ENCODE peak calls at places on chromosomes 2 and 18, in five cellular contexts. I, V, J, H and B are unnamed samples.

GRCh38 chr2:106314427-106314826 is 120.3 kb upstream of the UXS1 start:
- DNase-seq in I (no peak), V (no peak), H (no peak), J (no peak), B (no peak)

GRCh38 chr2:150134223-150134858 is 353.1 kb downstream of the RND3 start:
- DNase-seq in I (no peak), H (no peak), J (no peak), V (no peak), B (peak)

GRCh38 chr2:227761734-227762476 is 16.2 kb downstream of the SCYGR8 start:
- DNase-seq in H (no peak), V (no peak), J (no peak), I (no peak), B (peak)

GRCh38 chr18:48590678-48591077 is 51.8 kb downstream of the CTIF start:
- DNase-seq in H (no peak), J (no peak), I (no peak), V (no peak), B (peak)

GRCh38 chr2:70938580-70938938 is 2.9 kb downstream of the ATP6V1B1 start:
- DNase-seq in V (no peak), I (no peak), H (no peak), J (peak), B (no peak)

GRCh38 chr2:8303322-8303832 is 378.5 kb upstream of the ID2 start:
- DNase-seq in H (peak), V (peak), I (no peak), J (peak), B (no peak)

GRCh38 chr18:64987096-64987495 is 763.7 kb upstream of the CDH7 start:
- DNase-seq in V (no peak), I (no peak), J (no peak), H (no peak), B (no peak)

GRCh38 chr18:3596324-3597158 is 146.6 kb downstream of the TGIF1 start:
- DNase-seq in I (peak), H (peak), J (peak), V (peak), B (no peak)

GRCh38 chr2:75614062-75614710 is 32.4 kb upstream of the MRPL19 start:
- DNase-seq in I (no peak), H (no peak), V (no peak), J (no peak), B (no peak)

GRCh38 chr18:2444201-2444875 is 127.0 kb downstream of the METTL4 start:
- DNase-seq in J (no peak), I (no peak), H (no peak), V (no peak), B (no peak)

GRCh38 chr2:145411493-145411892 is 891.6 kb upstream of the ZEB2 start:
- DNase-seq in J (no peak), H (no peak), V (no peak), I (no peak), B (no peak)

GRCh38 chr2:676647-677055 is 555 bp downstream of the TMEM18 start:
- DNase-seq in J (peak), V (peak), H (peak), I (peak), B (peak)

GRCh38 chr2:14735696-14736095 is 103.2 kb downstream of the LRATD1 start:
- DNase-seq in V (no peak), H (no peak), I (no peak), J (no peak), B (no peak)

GRCh38 chr2:237727363-237727762 is 71.2 kb upstream of the RBM44 start:
- DNase-seq in I (no peak), H (no peak), V (no peak), J (no peak), B (no peak)

GRCh38 chr2:209395232-209395631 is 28.6 kb upstream of the MAP2 start:
- DNase-seq in H (no peak), J (no peak), V (no peak), I (no peak), B (no peak)

GRCh38 chr18:12049983-12050811 is 43.4 kb upstream of the ANKRD62 start:
- DNase-seq in J (no peak), H (no peak), I (peak), V (no peak), B (no peak)

GRCh38 chr2:129877795-129878775 is 101.4 kb upstream of the RAB6C start:
- DNase-seq in J (peak), V (peak), H (no peak), I (peak), B (peak)

GRCh38 chr2:231674587-231675334 is 33.6 kb upstream of the PTMA start:
- DNase-seq in H (peak), V (peak), I (peak), J (peak), B (peak)

GRCh38 chr2:113233593-113234550 is 44.8 kb downstream of the PAX8 start:
- DNase-seq in I (no peak), V (no peak), J (no peak), H (no peak), B (peak)

GRCh38 chr18:63867368-63867767 is 20.1 kb upstream of the SERPINB2 start:
- DNase-seq in I (no peak), H (no peak), J (no peak), V (no peak), B (no peak)

GRCh38 chr2:120564213-120565094 is 171.2 kb upstream of the GLI2 start:
- DNase-seq in J (no peak), V (no peak), I (no peak), H (no peak), B (no peak)

GRCh38 chr2:102045697-102046096 is 53.9 kb downstream of the IL1R2 start:
- DNase-seq in I (no peak), V (no peak), J (no peak), H (no peak), B (no peak)

GRCh38 chr2:241746084-241746483 is 11.7 kb downstream of the D2HGDH start:
- DNase-seq in V (no peak), J (no peak), I (no peak), H (no peak), B (no peak)
- TF ChIP-seq CTCF in V (no peak), J (no peak), I (no peak), H (no peak), B (no peak)

DNA sequence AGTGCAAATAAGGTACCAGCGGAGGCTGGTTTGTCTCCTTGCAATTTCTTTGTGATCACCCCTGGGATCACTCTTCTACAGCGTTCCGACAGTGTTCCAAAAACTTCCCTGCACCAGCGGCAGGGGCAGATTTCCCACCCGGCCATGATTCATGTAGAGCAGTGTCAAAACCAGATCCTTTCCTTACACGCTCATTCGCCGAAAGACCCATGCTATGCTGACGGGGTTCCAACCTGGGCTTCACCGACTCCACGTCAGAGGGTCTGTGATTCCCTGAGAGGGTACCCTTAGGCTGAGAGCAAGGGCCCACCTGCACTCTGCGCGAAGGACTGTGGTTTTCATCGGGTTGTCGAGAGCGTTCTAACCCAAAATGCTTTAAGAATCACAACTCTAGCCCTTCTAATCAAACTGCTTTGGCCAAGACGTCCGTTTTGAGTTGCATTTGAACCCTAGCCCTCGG is 379 bp upstream of the TTC27 start:
- DNase-seq in H (peak), I (peak), V (peak), J (no peak), B (peak)
- TF ChIP-seq CTCF in H (no peak), I (peak), V (no peak), J (peak), B (peak)

GRCh38 chr2:65955259-65955658 is 479.7 kb upstream of the MEIS1 start:
- DNase-seq in V (no peak), H (no peak), J (no peak), I (no peak), B (no peak)
- TF ChIP-seq CTCF in V (no peak), H (no peak), J (no peak), I (no peak), B (no peak)

GRCh38 chr2:148173168-148173567 is 152.3 kb downstream of the MBD5 start:
- DNase-seq in I (no peak), H (no peak), J (no peak), V (no peak), B (no peak)

GRCh38 chr2:148167855-148168254 is 147.0 kb downstream of the MBD5 start:
- DNase-seq in I (no peak), V (no peak), J (no peak), H (no peak), B (peak)

GRCh38 chr2:148177559-148177958 is 156.7 kb downstream of the MBD5 start:
- DNase-seq in I (no peak), H (no peak), V (no peak), J (no peak), B (no peak)

GRCh38 chr2:148167241-148167766 is 146.4 kb downstream of the MBD5 start:
- DNase-seq in V (no peak), J (no peak), H (no peak), I (no peak), B (peak)

DNA sequence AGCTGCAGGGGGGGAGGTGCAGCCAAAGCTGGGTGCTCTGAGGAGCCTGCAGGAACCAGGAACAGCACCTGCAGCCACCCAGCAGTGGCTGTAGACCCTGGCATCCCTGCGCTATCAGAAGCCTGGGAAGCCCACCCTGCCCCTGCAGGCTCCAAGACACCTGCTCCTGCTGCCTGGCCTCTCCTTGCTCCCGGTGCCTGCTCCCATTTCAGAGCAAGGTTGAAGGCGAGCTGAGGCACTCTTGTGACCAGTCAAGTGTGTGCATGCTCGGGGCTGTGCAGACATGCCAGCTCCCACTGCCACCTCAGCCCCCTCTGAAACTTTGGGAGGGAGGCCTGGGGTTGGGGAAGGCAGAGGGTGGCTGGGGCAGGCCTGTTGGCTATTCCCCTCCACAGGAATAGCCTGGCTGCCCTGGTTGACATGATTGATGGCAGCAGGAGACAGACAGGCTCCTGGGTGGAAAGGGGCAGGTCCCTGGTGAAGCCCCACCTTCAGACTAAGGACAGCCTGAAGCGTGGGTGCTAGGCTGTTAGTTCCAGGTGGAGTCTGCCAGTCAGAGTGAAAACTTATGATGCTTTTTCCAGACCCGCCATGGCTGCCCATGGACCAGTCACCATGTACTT is 151.4 kb downstream of the MBD5 start:
- DNase-seq in I (peak), H (no peak), V (no peak), J (no peak), B (no peak)
- TF ChIP-seq CTCF in I (no peak), H (no peak), V (no peak), J (no peak), B (no peak)

GRCh38 chr2:38731090-38731489 is 20.1 kb downstream of the SRSF7 start:
- DNase-seq in H (no peak), V (no peak), J (peak), I (no peak), B (no peak)

GRCh38 chr2:38733300-38733971 is 17.7 kb downstream of the SRSF7 start:
- DNase-seq in V (no peak), I (no peak), H (no peak), J (peak), B (no peak)

GRCh38 chr2:38728694-38729093 is 22.5 kb downstream of the SRSF7 start:
- DNase-seq in V (no peak), I (no peak), J (no peak), H (no peak), B (no peak)

GRCh38 chr2:38734299-38735058 is 16.7 kb downstream of the SRSF7 start:
- DNase-seq in I (no peak), J (no peak), V (no peak), H (no peak), B (no peak)

DNA sequence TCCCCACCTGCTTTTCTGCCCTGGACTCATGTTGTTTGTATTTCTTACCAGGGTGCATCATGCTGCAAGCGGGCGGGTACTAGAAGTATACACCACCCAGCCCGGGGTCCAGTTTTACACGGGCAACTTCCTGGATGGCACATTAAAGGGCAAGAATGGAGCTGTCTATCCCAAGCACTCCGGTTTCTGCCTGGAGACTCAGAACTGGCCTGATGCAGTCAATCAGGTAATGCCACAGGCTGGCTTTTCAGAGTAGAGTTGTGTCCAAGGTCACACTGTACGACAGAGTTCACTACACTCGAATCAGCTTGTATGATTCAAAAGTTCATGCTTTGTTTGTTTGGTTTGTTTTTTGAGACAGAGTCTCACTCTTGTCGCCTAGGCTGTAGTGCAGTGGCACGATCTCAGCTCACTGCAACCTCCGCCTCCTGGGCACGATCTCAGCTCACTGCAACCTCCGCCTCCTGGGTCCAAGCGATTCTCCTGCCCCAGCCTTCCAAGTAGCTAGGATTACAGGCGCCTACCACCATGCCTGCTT is 19.4 kb downstream of the SRSF7 start:
- DNase-seq in V (no peak), I (no peak), H (no peak), J (peak), B (no peak)
- TF ChIP-seq CTCF in V (no peak), I (no peak), H (no peak), J (no peak), B (no peak)

DNA sequence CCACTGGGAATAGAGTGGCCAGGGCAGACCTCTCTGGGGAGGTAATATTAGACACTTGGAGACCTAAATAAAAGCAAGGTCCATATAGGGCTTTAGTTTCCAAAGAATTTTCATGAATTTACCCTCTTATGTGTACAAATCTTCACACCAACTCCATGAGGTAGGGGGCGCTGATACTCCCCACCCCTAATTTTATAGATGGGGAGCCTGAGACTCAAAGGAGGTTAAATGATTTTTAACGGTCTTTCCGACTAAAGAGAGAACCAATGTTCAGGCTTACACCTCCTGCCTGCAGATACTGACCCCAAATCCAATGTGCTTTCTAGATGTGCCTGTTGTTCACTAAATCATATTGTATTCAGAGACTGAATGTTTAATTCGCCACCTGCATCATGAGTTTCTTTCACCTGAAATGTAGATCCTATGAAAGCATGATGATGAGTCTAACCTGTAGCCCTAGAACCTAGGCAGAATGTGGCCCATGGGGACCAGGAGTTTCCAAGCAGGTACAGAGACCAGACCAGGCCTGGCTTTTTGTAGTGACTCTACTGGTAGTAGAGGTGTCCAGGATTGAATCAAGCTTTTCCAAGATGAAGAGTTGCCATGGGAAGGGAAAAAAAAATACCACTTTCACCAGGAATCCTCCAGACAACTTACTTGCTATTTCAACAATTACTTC is 16.8 kb upstream of the PAX3 start:
- DNase-seq in V (no peak), I (no peak), H (no peak), J (no peak), B (no peak)
- TF ChIP-seq CTCF in V (no peak), I (no peak), H (no peak), J (no peak), B (no peak)

DNA sequence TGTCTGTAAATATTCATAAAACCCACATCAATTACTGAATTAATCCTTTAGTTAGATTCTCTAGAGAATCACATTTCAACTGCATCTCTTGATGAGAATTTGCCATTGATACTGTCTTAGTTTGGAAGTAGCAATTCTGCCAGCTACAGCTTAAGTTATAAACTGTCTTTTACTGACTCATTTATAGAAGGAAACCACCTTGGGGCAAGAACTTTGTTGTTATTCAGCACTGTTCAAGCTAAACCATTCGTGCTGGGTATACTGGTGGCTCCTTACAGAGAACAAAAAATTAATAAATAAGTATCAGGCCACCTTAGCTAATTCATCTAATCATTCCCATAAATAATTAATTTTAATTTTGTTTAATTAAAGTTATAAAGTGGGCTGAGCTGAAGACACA is 1082.6 kb upstream of the CELF4 start:
- DNase-seq in V (no peak), H (no peak), I (no peak), J (no peak), B (no peak)
- TF ChIP-seq CTCF in V (no peak), H (no peak), I (no peak), J (no peak), B (no peak)

GRCh38 chr2:10448646-10449480 is 736 bp upstream of the ODC1 start:
- DNase-seq in H (peak), J (peak), I (peak), V (peak), B (peak)
- TF ChIP-seq CTCF in H (peak), J (peak), I (no peak), V (no peak), B (no peak)

GRCh38 chr2:219253753-219254589 is at the start of gene TUBA4A:
- DNase-seq in I (peak), V (peak), H (peak), J (peak), B (peak)
- TF ChIP-seq CTCF in I (peak), V (peak), H (peak), J (no peak), B (no peak)

GRCh38 chr2:65638438-65638837 is 206.0 kb upstream of the SPRED2 start:
- DNase-seq in V (no peak), J (no peak), H (no peak), I (no peak), B (no peak)

GRCh38 chr2:65639156-65639876 is 206.9 kb upstream of the SPRED2 start:
- DNase-seq in H (no peak), J (no peak), V (no peak), I (no peak), B (peak)

GRCh38 chr2:65637061-65637460 is 204.7 kb upstream of the SPRED2 start:
- DNase-seq in I (no peak), V (no peak), J (no peak), H (no peak), B (no peak)

GRCh38 chr2:65636024-65636423 is 203.6 kb upstream of the SPRED2 start:
- DNase-seq in V (no peak), J (no peak), H (no peak), I (no peak), B (no peak)

DNA sequence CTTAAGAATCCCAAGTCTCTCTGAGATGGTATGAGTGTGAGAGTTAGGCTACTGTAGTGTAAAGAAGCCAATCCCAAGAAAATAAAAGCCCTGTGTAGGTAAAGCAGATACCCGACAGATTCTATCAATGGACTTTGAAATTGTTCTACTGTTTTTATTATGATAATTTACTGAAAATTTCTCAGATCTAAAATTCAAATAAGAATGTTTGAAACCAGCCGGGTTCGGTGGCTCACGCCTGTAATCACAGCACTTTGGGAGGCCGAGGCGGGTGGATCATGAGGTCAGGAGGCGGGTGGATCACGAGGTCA is 208.3 kb upstream of the SPRED2 start:
- DNase-seq in V (no peak), I (no peak), H (no peak), J (no peak), B (no peak)
- TF ChIP-seq CTCF in V (no peak), I (no peak), H (no peak), J (no peak), B (no peak)